ENCODE peak calls at places on chromosome 16, in seven cellular contexts. One of them, this sample, is unnamed.

GRCh38 chr16:86484240-86484639 is 26.1 kb upstream of the FOXF1 start:
- DNase-seq in breast epithelium: no peak
- DNase-seq in spleen: no peak
- DNase-seq in transverse colon: no peak
- DNase-seq in HepG2: no peak
- DNase-seq in upper lobe of left lung: no peak
- DNase-seq in sigmoid colon: no peak
- DNase-seq in this sample: no peak

GRCh38 chr16:2040031-2040430 is 7.6 kb downstream of the NTHL1 start:
- DNase-seq in breast epithelium: no peak
- DNase-seq in spleen: no peak
- DNase-seq in transverse colon: no peak
- DNase-seq in HepG2: no peak
- DNase-seq in upper lobe of left lung: no peak
- DNase-seq in sigmoid colon: no peak
- DNase-seq in this sample: no peak

GRCh38 chr16:3009568-3010390 is 2.9 kb upstream of the CLDN9 start:
- DNase-seq in breast epithelium: peak; percentile 71
- DNase-seq in spleen: no peak
- DNase-seq in transverse colon: peak; percentile 49
- DNase-seq in HepG2: no peak
- DNase-seq in upper lobe of left lung: peak; percentile 90
- DNase-seq in sigmoid colon: no peak
- DNase-seq in this sample: peak; percentile 80

GRCh38 chr16:59090501-59090900 is 356.4 kb upstream of the GOT2 start:
- DNase-seq in breast epithelium: no peak
- DNase-seq in spleen: no peak
- DNase-seq in transverse colon: no peak
- DNase-seq in HepG2: no peak
- DNase-seq in upper lobe of left lung: no peak
- DNase-seq in sigmoid colon: no peak
- DNase-seq in this sample: no peak

GRCh38 chr16:52069866-52070265 is 477.1 kb downstream of the TOX3 start:
- DNase-seq in breast epithelium: no peak
- DNase-seq in spleen: no peak
- DNase-seq in transverse colon: no peak
- DNase-seq in HepG2: peak; percentile 51
- DNase-seq in upper lobe of left lung: no peak
- DNase-seq in sigmoid colon: no peak
- DNase-seq in this sample: no peak

GRCh38 chr16:67884684-67885083 is at the start of gene NRN1L:
- DNase-seq in breast epithelium: peak; percentile 87
- DNase-seq in spleen: peak; percentile 73
- DNase-seq in transverse colon: peak; percentile 83
- DNase-seq in HepG2: no peak
- DNase-seq in upper lobe of left lung: peak; percentile 83
- DNase-seq in sigmoid colon: peak; percentile 98
- DNase-seq in this sample: peak; percentile 89

GRCh38 chr16:59540621-59541020 is 806.5 kb upstream of the GOT2 start:
- DNase-seq in breast epithelium: no peak
- DNase-seq in spleen: no peak
- DNase-seq in transverse colon: no peak
- DNase-seq in HepG2: no peak
- DNase-seq in upper lobe of left lung: no peak
- DNase-seq in sigmoid colon: no peak
- DNase-seq in this sample: no peak

GRCh38 chr16:54407596-54407995 is 121.0 kb upstream of the IRX3 start:
- DNase-seq in breast epithelium: no peak
- DNase-seq in spleen: no peak
- DNase-seq in transverse colon: no peak
- DNase-seq in HepG2: no peak
- DNase-seq in upper lobe of left lung: no peak
- DNase-seq in sigmoid colon: no peak
- DNase-seq in this sample: no peak

GRCh38 chr16:48824271-48824670 is 214.3 kb upstream of the N4BP1 start:
- DNase-seq in breast epithelium: no peak
- DNase-seq in spleen: no peak
- DNase-seq in transverse colon: peak; percentile 17
- DNase-seq in HepG2: no peak
- DNase-seq in upper lobe of left lung: no peak
- DNase-seq in sigmoid colon: no peak
- DNase-seq in this sample: no peak

GRCh38 chr16:67939507-67940435 is 3.1 kb upstream of the PSMB10 start:
- DNase-seq in breast epithelium: no peak
- DNase-seq in spleen: peak; percentile 84
- DNase-seq in transverse colon: peak; percentile 66
- DNase-seq in HepG2: no peak
- DNase-seq in upper lobe of left lung: no peak
- DNase-seq in sigmoid colon: no peak
- DNase-seq in this sample: peak; percentile 80

GRCh38 chr16:4689864-4690704 is 3.3 kb upstream of the NUDT16L1 start:
- DNase-seq in breast epithelium: no peak
- DNase-seq in spleen: peak; percentile 76
- DNase-seq in transverse colon: no peak
- DNase-seq in HepG2: no peak
- DNase-seq in upper lobe of left lung: no peak
- DNase-seq in sigmoid colon: peak; percentile 66
- DNase-seq in this sample: no peak

GRCh38 chr16:67258160-67258835 is 9.5 kb downstream of the SLC9A5 start:
- DNase-seq in breast epithelium: no peak
- DNase-seq in spleen: peak; percentile 86
- DNase-seq in transverse colon: no peak
- DNase-seq in HepG2: no peak
- DNase-seq in upper lobe of left lung: no peak
- DNase-seq in sigmoid colon: peak; percentile 55
- DNase-seq in this sample: no peak

GRCh38 chr16:58628845-58629680 is 563 bp downstream of the CNOT1 start:
- DNase-seq in breast epithelium: peak; percentile 54
- DNase-seq in spleen: peak; percentile 94
- DNase-seq in transverse colon: peak; percentile 77
- DNase-seq in HepG2: peak; percentile 55
- DNase-seq in upper lobe of left lung: peak; percentile 86
- DNase-seq in sigmoid colon: peak; percentile 78
- DNase-seq in this sample: peak; percentile 64

GRCh38 chr16:79897444-79898146 is 297.1 kb upstream of the MAF start:
- DNase-seq in breast epithelium: no peak
- DNase-seq in spleen: no peak
- DNase-seq in transverse colon: peak; percentile 46
- DNase-seq in HepG2: peak; percentile 94
- DNase-seq in upper lobe of left lung: no peak
- DNase-seq in sigmoid colon: no peak
- DNase-seq in this sample: no peak

GRCh38 chr16:78485188-78485898 is 385.9 kb downstream of the WWOX start:
- DNase-seq in breast epithelium: no peak
- DNase-seq in spleen: no peak
- DNase-seq in transverse colon: no peak
- DNase-seq in HepG2: peak; percentile 98
- DNase-seq in upper lobe of left lung: no peak
- DNase-seq in sigmoid colon: no peak
- DNase-seq in this sample: no peak

GRCh38 chr16:89507834-89508590 is at the start of gene SPG7:
- DNase-seq in breast epithelium: peak; percentile 76
- DNase-seq in spleen: peak; percentile 96
- DNase-seq in transverse colon: peak; percentile 91
- DNase-seq in HepG2: peak; percentile 75
- DNase-seq in upper lobe of left lung: peak; percentile 88
- DNase-seq in sigmoid colon: peak; percentile 90
- DNase-seq in this sample: peak; percentile 89
- TF ChIP-seq POLR2AphosphoS5 in breast epithelium: peak; percentile 54
- TF ChIP-seq POLR2AphosphoS5 in spleen: peak; percentile 93
- TF ChIP-seq POLR2AphosphoS5 in transverse colon: peak; percentile 93
- TF ChIP-seq POLR2AphosphoS5 in HepG2: peak; percentile 88
- TF ChIP-seq POLR2AphosphoS5 in upper lobe of left lung: peak; percentile 86
- TF ChIP-seq POLR2AphosphoS5 in sigmoid colon: peak; percentile 96
- TF ChIP-seq POLR2AphosphoS5 in this sample: peak; percentile 89

GRCh38 chr16:55435387-55435786 is 43.6 kb upstream of the MMP2 start:
- DNase-seq in breast epithelium: no peak
- DNase-seq in spleen: no peak
- DNase-seq in transverse colon: no peak
- DNase-seq in HepG2: no peak
- DNase-seq in upper lobe of left lung: no peak
- DNase-seq in sigmoid colon: no peak
- DNase-seq in this sample: no peak
- H3K4me1 ChIP-seq in breast epithelium: no peaks in the 10 kb centered on the region
- H3K4me1 ChIP-seq in spleen: no peaks in the 10 kb centered on the region
- H3K4me1 ChIP-seq in transverse colon: no peaks in the 10 kb centered on the region
- H3K4me1 ChIP-seq in HepG2: peaks cover 9% of the 10 kb centered on the region
- H3K4me1 ChIP-seq in upper lobe of left lung: peaks cover 4% of the 10 kb centered on the region
- H3K4me1 ChIP-seq in sigmoid colon: no peaks in the 10 kb centered on the region
- H3K4me1 ChIP-seq in this sample: no peaks in the 10 kb centered on the region

DNA sequence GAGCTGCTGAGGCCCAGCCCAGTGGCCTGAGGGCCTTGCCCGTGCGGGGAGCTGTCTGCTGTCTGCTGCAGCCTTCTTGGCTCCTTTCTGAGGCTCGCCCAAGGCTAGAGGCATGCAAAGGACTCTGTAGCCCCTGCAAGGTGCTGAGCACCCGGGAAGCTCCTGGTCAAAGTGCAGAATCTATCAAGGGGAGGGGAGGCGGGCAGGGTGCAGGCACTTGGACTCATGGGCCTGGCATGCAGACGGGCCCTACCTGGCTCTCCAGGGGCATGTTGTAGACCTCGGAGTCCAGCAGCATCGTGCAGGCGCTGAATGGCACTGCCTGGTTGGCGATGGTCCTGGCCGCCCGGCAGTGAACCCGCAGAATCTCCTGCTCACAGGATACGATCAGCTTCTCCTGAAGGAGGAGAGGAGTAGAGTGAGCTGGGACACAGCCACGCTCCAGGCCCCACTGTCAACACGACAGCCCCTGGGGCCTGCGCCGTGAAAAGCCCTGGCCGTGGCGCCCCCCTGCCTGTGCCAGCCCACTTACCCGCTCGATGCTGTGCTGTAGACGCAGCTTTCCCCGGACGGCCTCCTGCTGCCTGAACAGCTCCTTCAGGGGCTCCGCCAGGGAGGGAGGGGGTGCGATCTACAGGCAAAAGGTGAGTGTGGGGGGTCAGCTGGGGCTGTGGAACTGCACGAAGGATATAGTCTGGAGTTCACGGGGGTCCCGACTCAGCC is 57.2 kb downstream of the ZNF778 start:
- DNase-seq in breast epithelium: no peak
- DNase-seq in spleen: no peak
- DNase-seq in transverse colon: no peak
- DNase-seq in HepG2: no peak
- DNase-seq in upper lobe of left lung: no peak
- DNase-seq in sigmoid colon: no peak
- DNase-seq in this sample: no peak
- TF ChIP-seq POLR2A in breast epithelium: no peak
- TF ChIP-seq POLR2A in spleen: no peak
- TF ChIP-seq POLR2A in transverse colon: no peak
- TF ChIP-seq POLR2A in HepG2: no peak
- TF ChIP-seq POLR2A in upper lobe of left lung: no peak
- TF ChIP-seq POLR2A in sigmoid colon: no peak
- TF ChIP-seq POLR2A in this sample: no peak

DNA sequence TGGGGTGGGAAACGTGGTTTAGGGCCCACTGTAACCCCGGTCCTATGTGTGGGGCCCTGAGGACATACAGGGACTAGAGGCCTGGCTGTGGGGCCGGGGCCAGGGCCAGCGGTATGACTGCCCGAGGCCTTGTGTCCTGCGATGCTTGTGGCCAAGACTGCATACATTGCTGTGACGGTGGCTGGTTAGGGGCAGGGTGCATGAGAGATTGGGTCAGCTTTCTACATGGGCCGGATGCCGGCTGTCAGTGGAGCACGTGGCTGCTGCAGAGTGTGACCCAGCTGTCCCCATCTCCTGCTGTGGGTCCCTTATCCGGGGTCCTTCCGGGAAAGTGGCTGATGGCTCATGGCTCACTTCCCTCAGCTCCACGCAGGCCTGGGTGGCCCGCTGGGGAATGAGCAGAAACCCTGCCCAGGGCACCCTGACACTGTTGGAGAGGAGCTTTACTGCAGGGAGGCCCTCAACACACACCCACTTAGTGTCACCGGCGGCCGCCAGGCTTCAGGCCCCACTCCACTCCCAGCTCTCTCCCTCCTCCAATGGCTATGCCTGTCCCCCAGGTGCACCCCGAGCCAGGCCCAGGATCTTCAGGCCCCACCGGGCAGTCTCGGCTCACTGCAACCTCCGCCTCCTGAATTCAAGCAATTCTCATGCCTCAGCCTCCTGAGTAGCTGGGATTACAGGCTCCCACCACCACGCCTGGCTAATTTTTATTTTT is 775 bp upstream of the RGS11 start:
- DNase-seq in breast epithelium: no peak
- DNase-seq in spleen: no peak
- DNase-seq in transverse colon: no peak
- DNase-seq in HepG2: no peak
- DNase-seq in upper lobe of left lung: no peak
- DNase-seq in sigmoid colon: no peak
- DNase-seq in this sample: no peak
- TF ChIP-seq POLR2AphosphoS5 in breast epithelium: no peak
- TF ChIP-seq POLR2AphosphoS5 in spleen: no peak
- TF ChIP-seq POLR2AphosphoS5 in transverse colon: no peak
- TF ChIP-seq POLR2AphosphoS5 in HepG2: no peak
- TF ChIP-seq POLR2AphosphoS5 in upper lobe of left lung: no peak
- TF ChIP-seq POLR2AphosphoS5 in sigmoid colon: no peak
- TF ChIP-seq POLR2AphosphoS5 in this sample: no peak

DNA sequence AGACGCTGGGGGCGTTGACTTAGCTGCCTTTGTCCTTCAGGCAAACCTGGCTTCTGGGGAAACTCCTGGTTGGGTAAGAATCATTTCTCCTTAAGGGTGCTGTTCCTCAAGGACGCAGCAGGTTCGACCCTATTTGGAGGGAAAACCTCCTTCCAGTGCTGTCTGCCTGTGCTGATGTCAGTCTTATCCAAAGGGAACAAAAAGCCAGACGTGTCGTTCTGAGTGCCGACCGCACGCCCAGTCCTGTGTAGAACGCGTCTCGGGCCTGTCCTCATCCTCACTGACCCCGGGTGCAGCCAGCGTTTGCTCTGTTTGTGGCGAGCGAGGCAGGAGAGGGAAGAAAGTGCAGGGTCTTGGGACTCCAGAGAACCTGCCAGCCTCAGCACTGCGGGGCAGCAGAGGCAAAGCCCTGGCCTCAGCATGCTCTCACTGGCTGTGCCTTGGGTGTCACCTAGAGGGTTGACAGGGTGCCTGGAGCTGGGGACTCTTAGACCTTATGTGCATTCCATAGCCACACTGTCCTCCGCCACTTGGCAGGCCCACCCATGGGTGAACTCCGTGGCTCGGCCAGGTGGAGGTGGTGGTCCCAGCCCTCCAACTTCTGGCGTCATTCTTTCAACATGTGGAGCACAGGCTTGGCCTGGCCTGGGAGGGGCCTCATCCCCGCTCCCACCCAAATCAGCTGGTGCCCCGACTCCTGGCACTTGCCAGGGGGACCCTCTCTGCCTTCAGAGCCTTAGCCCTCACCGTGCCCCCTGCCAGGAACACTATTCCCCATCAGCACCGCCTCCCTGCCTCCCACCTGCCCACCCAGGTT is 6.0 kb downstream of the SNN start:
- DNase-seq in breast epithelium: no peak
- DNase-seq in spleen: peak; percentile 76
- DNase-seq in transverse colon: no peak
- DNase-seq in HepG2: no peak
- DNase-seq in upper lobe of left lung: no peak
- DNase-seq in sigmoid colon: no peak
- DNase-seq in this sample: no peak
- H3K4me1 ChIP-seq in breast epithelium: peaks cover 11% of the 10 kb centered on the region
- H3K4me1 ChIP-seq in spleen: peaks cover 88% of the 10 kb centered on the region
- H3K4me1 ChIP-seq in transverse colon: peaks cover 22% of the 10 kb centered on the region
- H3K4me1 ChIP-seq in HepG2: peaks cover 45% of the 10 kb centered on the region
- H3K4me1 ChIP-seq in upper lobe of left lung: peaks cover 71% of the 10 kb centered on the region
- H3K4me1 ChIP-seq in sigmoid colon: peaks cover 63% of the 10 kb centered on the region
- H3K4me1 ChIP-seq in this sample: peaks cover 76% of the 10 kb centered on the region